ENCODE peak calls at places on chromosomes 13 and 19, in five cellular contexts. One of them, this sample, is unnamed.

GRCh38 chr19:14555918-14556661 is 15.8 kb downstream of the NDUFB7 start:
- DNase-seq in fibroblast of lung: no peak
- DNase-seq in ascending aorta: no peak
- DNase-seq in naive thymus-derived CD4-positive, alpha-beta T cell: no peak
- DNase-seq in transverse colon: no peak
- DNase-seq in this sample: no peak

GRCh38 chr13:21639604-21640003 is 31.3 kb upstream of the FGF9 start:
- DNase-seq in fibroblast of lung: no peak
- DNase-seq in ascending aorta: no peak
- DNase-seq in naive thymus-derived CD4-positive, alpha-beta T cell: no peak
- DNase-seq in transverse colon: no peak
- DNase-seq in this sample: no peak

GRCh38 chr13:107305178-107305577 is 737.2 kb upstream of the ARGLU1 start:
- DNase-seq in fibroblast of lung: no peak
- DNase-seq in ascending aorta: no peak
- DNase-seq in naive thymus-derived CD4-positive, alpha-beta T cell: no peak
- DNase-seq in transverse colon: no peak
- DNase-seq in this sample: no peak

GRCh38 chr19:32824136-32824835 is 45.3 kb downstream of the SLC7A9 start:
- DNase-seq in fibroblast of lung: no peak
- DNase-seq in ascending aorta: no peak
- DNase-seq in naive thymus-derived CD4-positive, alpha-beta T cell: no peak
- DNase-seq in transverse colon: no peak
- DNase-seq in this sample: no peak

GRCh38 chr13:27861165-27861564 is 58.6 kb upstream of the PDX1 start:
- DNase-seq in fibroblast of lung: no peak
- DNase-seq in ascending aorta: no peak
- DNase-seq in naive thymus-derived CD4-positive, alpha-beta T cell: no peak
- DNase-seq in transverse colon: no peak
- DNase-seq in this sample: no peak

GRCh38 chr13:40440990-40441820 is 225.2 kb downstream of the FOXO1 start:
- DNase-seq in fibroblast of lung: peak; percentile 78
- DNase-seq in ascending aorta: no peak
- DNase-seq in naive thymus-derived CD4-positive, alpha-beta T cell: no peak
- DNase-seq in transverse colon: peak; percentile 71
- DNase-seq in this sample: no peak

GRCh38 chr13:69580255-69580654 is 527.4 kb upstream of the ATXN8OS start:
- DNase-seq in fibroblast of lung: no peak
- DNase-seq in ascending aorta: no peak
- DNase-seq in naive thymus-derived CD4-positive, alpha-beta T cell: no peak
- DNase-seq in transverse colon: no peak
- DNase-seq in this sample: peak; percentile 44

GRCh38 chr13:27424246-27425150 is at the start of gene GTF3A:
- DNase-seq in fibroblast of lung: peak; percentile 84
- DNase-seq in ascending aorta: peak; percentile 37
- DNase-seq in naive thymus-derived CD4-positive, alpha-beta T cell: peak; percentile 89
- DNase-seq in transverse colon: peak; percentile 88
- DNase-seq in this sample: peak; percentile 72

GRCh38 chr13:97122381-97122996 is 99.6 kb upstream of the MBNL2 start:
- DNase-seq in fibroblast of lung: peak; percentile 66
- DNase-seq in ascending aorta: no peak
- DNase-seq in naive thymus-derived CD4-positive, alpha-beta T cell: no peak
- DNase-seq in transverse colon: no peak
- DNase-seq in this sample: peak; percentile 91

GRCh38 chr13:40228981-40229380 is 437.5 kb downstream of the FOXO1 start:
- DNase-seq in fibroblast of lung: peak; percentile 27
- DNase-seq in ascending aorta: no peak
- DNase-seq in naive thymus-derived CD4-positive, alpha-beta T cell: no peak
- DNase-seq in transverse colon: no peak
- DNase-seq in this sample: no peak

GRCh38 chr13:66341978-66342377 is 888.2 kb downstream of the PCDH9 start:
- DNase-seq in fibroblast of lung: peak; percentile 39
- DNase-seq in ascending aorta: no peak
- DNase-seq in naive thymus-derived CD4-positive, alpha-beta T cell: no peak
- DNase-seq in transverse colon: no peak
- DNase-seq in this sample: no peak

GRCh38 chr19:57075801-57076492 is 43.8 kb upstream of the USP29 start:
- DNase-seq in fibroblast of lung: no peak
- DNase-seq in ascending aorta: no peak
- DNase-seq in naive thymus-derived CD4-positive, alpha-beta T cell: no peak
- DNase-seq in transverse colon: no peak
- DNase-seq in this sample: no peak

GRCh38 chr13:86051134-86052103 is 252.2 kb upstream of the SLITRK6 start:
- DNase-seq in fibroblast of lung: no peak
- DNase-seq in ascending aorta: no peak
- DNase-seq in naive thymus-derived CD4-positive, alpha-beta T cell: no peak
- DNase-seq in transverse colon: peak; percentile 27
- DNase-seq in this sample: peak; percentile 68

GRCh38 chr19:2428756-2429711 is 1.6 kb upstream of the TIMM13 start:
- DNase-seq in fibroblast of lung: no peak
- DNase-seq in ascending aorta: no peak
- DNase-seq in naive thymus-derived CD4-positive, alpha-beta T cell: no peak
- DNase-seq in transverse colon: no peak
- DNase-seq in this sample: no peak

GRCh38 chr13:41019027-41019487 is at the start of gene ELF1:
- DNase-seq in fibroblast of lung: peak; percentile 65
- DNase-seq in ascending aorta: peak; percentile 14
- DNase-seq in naive thymus-derived CD4-positive, alpha-beta T cell: peak; percentile 75
- DNase-seq in transverse colon: peak; percentile 76
- DNase-seq in this sample: peak; percentile 75

GRCh38 chr19:17751103-17751911 is at the start of gene FCHO1:
- DNase-seq in fibroblast of lung: no peak
- DNase-seq in ascending aorta: peak; percentile 25
- DNase-seq in naive thymus-derived CD4-positive, alpha-beta T cell: peak; percentile 81
- DNase-seq in transverse colon: peak; percentile 80
- DNase-seq in this sample: no peak

GRCh38 chr19:39224910-39225309 is 19.9 kb downstream of the IFNL3 start:
- DNase-seq in fibroblast of lung: no peak
- DNase-seq in ascending aorta: no peak
- DNase-seq in naive thymus-derived CD4-positive, alpha-beta T cell: no peak
- DNase-seq in transverse colon: no peak
- DNase-seq in this sample: no peak

GRCh38 chr13:91739751-91740150 is 341.3 kb downstream of the GPC5 start:
- DNase-seq in fibroblast of lung: no peak
- DNase-seq in ascending aorta: no peak
- DNase-seq in naive thymus-derived CD4-positive, alpha-beta T cell: no peak
- DNase-seq in transverse colon: no peak
- DNase-seq in this sample: no peak

GRCh38 chr13:23778007-23778687 is 111.1 kb downstream of the MIPEP start:
- DNase-seq in fibroblast of lung: peak; percentile 96
- DNase-seq in ascending aorta: no peak
- DNase-seq in naive thymus-derived CD4-positive, alpha-beta T cell: no peak
- DNase-seq in transverse colon: no peak
- DNase-seq in this sample: no peak

DNA sequence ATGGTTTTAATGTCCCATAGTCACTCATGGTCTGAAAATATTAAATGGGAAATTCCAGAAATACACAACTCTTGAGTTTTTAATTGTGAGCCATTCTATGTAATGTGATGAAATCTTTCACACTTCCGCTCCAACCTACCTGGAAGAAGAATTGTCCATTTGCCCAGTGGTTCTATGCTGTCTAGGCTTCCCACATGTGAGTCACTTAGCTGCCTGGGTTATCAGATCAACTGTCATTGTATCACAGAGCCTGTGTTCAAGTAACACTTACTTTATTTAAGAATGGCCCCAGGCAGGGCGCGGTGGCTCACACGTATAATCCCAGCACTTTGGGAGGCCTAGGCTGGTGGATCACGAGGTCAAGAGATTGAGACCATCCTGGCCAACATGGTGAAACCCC is 1450.5 kb downstream of the EFNB2 start:
- DNase-seq in fibroblast of lung: no peak
- DNase-seq in ascending aorta: no peak
- DNase-seq in naive thymus-derived CD4-positive, alpha-beta T cell: no peak
- DNase-seq in transverse colon: no peak
- DNase-seq in this sample: no peak
- H3K27ac ChIP-seq in fibroblast of lung: no peak overlapping the region
- H3K27ac ChIP-seq in ascending aorta: no peak overlapping the region
- H3K27ac ChIP-seq in naive thymus-derived CD4-positive, alpha-beta T cell: no peak overlapping the region
- H3K27ac ChIP-seq in transverse colon: no peak overlapping the region
- H3K27ac ChIP-seq in this sample: no peak overlapping the region

DNA sequence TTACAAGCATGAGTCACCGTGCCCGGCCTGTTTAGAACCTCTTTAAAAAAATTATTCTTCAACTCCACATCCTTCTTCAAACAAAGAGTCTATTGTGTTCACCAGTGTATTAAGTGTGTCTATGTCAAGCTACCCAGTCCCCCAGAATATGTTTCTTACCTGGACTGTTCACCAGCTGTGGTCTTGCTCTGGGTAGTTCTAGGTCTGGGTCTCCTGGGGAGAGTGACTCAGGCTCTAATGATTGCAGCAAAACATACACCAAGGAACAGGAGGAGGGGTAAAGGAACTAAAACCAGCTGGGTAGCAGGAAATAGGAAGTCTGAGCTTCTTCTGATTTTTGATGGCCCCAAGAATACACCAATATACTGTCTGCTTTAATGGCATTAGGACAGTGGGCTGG is at the start of gene FPR1:
- DNase-seq in fibroblast of lung: no peak
- DNase-seq in ascending aorta: no peak
- DNase-seq in naive thymus-derived CD4-positive, alpha-beta T cell: no peak
- DNase-seq in transverse colon: no peak
- DNase-seq in this sample: peak; percentile 67
- H3K27ac ChIP-seq in fibroblast of lung: no peak within 1 kb of the TSS
- H3K27ac ChIP-seq in ascending aorta: no peak within 1 kb of the TSS
- H3K27ac ChIP-seq in naive thymus-derived CD4-positive, alpha-beta T cell: no peak within 1 kb of the TSS
- H3K27ac ChIP-seq in transverse colon: no peak within 1 kb of the TSS
- H3K27ac ChIP-seq in this sample: peak within 1 kb of the TSS; percentile 62

GRCh38 chr19:11458236-11458900 is 22.5 kb downstream of the ELAVL3 start:
- DNase-seq in fibroblast of lung: no peak
- DNase-seq in ascending aorta: no peak
- DNase-seq in naive thymus-derived CD4-positive, alpha-beta T cell: no peak
- DNase-seq in transverse colon: no peak
- DNase-seq in this sample: no peak
- H3K27ac ChIP-seq in fibroblast of lung: no peak overlapping the region
- H3K27ac ChIP-seq in ascending aorta: no peak overlapping the region
- H3K27ac ChIP-seq in naive thymus-derived CD4-positive, alpha-beta T cell: no peak overlapping the region
- H3K27ac ChIP-seq in transverse colon: no peak overlapping the region
- H3K27ac ChIP-seq in this sample: no peak overlapping the region

DNA sequence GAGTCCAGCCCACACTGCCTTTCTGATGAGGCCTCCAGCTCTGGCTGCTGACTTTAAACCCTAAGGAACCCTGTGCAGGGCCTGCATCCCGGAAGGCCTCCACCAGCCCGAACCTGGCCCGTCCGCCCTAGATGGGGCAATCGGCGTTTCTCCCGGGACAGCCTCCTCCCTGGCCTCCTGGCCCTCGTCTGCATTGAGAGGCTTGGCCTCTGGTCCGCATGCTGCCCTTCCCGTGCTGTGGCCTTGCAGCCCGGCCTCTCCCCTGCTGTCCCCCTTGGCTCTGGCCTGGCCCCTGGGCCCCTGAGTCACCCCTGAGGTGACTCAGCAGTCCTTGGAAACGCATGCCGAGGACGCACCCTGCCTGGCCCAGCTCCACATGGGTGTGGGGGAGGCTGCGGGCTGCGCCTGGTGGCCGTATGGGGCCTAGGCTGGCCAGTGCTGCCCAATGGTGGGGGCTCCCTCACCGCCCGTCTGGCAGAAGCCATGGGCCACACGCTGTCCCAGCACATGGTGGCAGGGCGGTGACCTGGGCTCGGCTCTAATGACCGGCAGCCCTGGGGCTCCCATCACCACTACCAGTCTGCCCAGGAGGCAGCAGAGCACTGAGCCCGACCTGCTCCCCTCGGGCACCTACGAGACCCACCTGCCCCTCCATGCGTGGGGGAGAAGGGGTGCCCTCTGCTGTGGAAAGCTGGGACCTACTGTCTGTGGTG is 25.7 kb downstream of the SH3GL1 start:
- DNase-seq in fibroblast of lung: peak; percentile 95
- DNase-seq in ascending aorta: peak; percentile 37
- DNase-seq in naive thymus-derived CD4-positive, alpha-beta T cell: no peak
- DNase-seq in transverse colon: peak; percentile 70
- DNase-seq in this sample: peak; percentile 65
- H3K27ac ChIP-seq in fibroblast of lung: peak overlapping the region; percentile 77
- H3K27ac ChIP-seq in ascending aorta: peak overlapping the region; percentile 91
- H3K27ac ChIP-seq in naive thymus-derived CD4-positive, alpha-beta T cell: peak overlapping the region; percentile 2
- H3K27ac ChIP-seq in transverse colon: peak overlapping the region; percentile 75
- H3K27ac ChIP-seq in this sample: peak overlapping the region; percentile 36

This sample was measured in foreskin keratinocyte.